ENCODE peak calls at places on chromosomes 1 and 21, in four cellular contexts. One of them, this sample, is unnamed.

GRCh38 chr21:17818158-17819113 is 720 bp downstream of the C21orf91 start:
- DNase-seq in H1: no peak
- DNase-seq in mesendoderm: peak
- DNase-seq in IMR-90: peak
- DNase-seq in this sample: peak

GRCh38 chr1:229070168-229070567 is 200.7 kb upstream of the RAB4A start:
- DNase-seq in mesendoderm: no peak
- DNase-seq in IMR-90: peak
- DNase-seq in H1: no peak
- DNase-seq in this sample: no peak

GRCh38 chr1:53198241-53198651 is 1.6 kb downstream of the CPT2 start:
- DNase-seq in H1: no peak
- DNase-seq in IMR-90: no peak
- DNase-seq in mesendoderm: no peak
- DNase-seq in this sample: no peak

GRCh38 chr1:108877858-108878257 is 1.1 kb downstream of the GPSM2 start:
- DNase-seq in IMR-90: no peak
- DNase-seq in mesendoderm: peak
- DNase-seq in H1: no peak
- DNase-seq in this sample: no peak

GRCh38 chr1:55362558-55362957 is 147.4 kb upstream of the USP24 start:
- DNase-seq in H1: no peak
- DNase-seq in IMR-90: peak
- DNase-seq in mesendoderm: no peak
- DNase-seq in this sample: no peak

GRCh38 chr21:32055305-32055704 is 182.5 kb downstream of the HUNK start:
- DNase-seq in mesendoderm: no peak
- DNase-seq in IMR-90: no peak
- DNase-seq in H1: no peak
- DNase-seq in this sample: no peak

GRCh38 chr1:175675017-175675416 is 68.4 kb downstream of the TNR start:
- DNase-seq in H1: no peak
- DNase-seq in mesendoderm: no peak
- DNase-seq in IMR-90: no peak
- DNase-seq in this sample: no peak

GRCh38 chr1:101314244-101314643 is 77.4 kb downstream of the S1PR1 start:
- DNase-seq in mesendoderm: peak
- DNase-seq in H1: no peak
- DNase-seq in IMR-90: peak
- DNase-seq in this sample: no peak

GRCh38 chr1:17251699-17252376 is 2.9 kb downstream of the PADI3 start:
- DNase-seq in H1: no peak
- DNase-seq in mesendoderm: peak
- DNase-seq in IMR-90: peak
- DNase-seq in this sample: no peak

GRCh38 chr1:51750729-51751128 is 127.8 kb downstream of the NRDC start:
- DNase-seq in IMR-90: peak
- DNase-seq in mesendoderm: no peak
- DNase-seq in H1: no peak
- DNase-seq in this sample: no peak

GRCh38 chr21:34280389-34280795 is 83.4 kb upstream of the KCNE2 start:
- DNase-seq in H1: no peak
- DNase-seq in mesendoderm: no peak
- DNase-seq in IMR-90: no peak
- DNase-seq in this sample: no peak

GRCh38 chr21:34279883-34280282 is 83.9 kb upstream of the KCNE2 start:
- DNase-seq in mesendoderm: no peak
- DNase-seq in IMR-90: no peak
- DNase-seq in H1: no peak
- DNase-seq in this sample: no peak

GRCh38 chr21:34280987-34281386 is 82.8 kb upstream of the KCNE2 start:
- DNase-seq in mesendoderm: no peak
- DNase-seq in IMR-90: no peak
- DNase-seq in H1: no peak
- DNase-seq in this sample: no peak

GRCh38 chr21:34282223-34282622 is 81.6 kb upstream of the KCNE2 start:
- DNase-seq in IMR-90: peak
- DNase-seq in mesendoderm: no peak
- DNase-seq in H1: no peak
- DNase-seq in this sample: no peak

DNA sequence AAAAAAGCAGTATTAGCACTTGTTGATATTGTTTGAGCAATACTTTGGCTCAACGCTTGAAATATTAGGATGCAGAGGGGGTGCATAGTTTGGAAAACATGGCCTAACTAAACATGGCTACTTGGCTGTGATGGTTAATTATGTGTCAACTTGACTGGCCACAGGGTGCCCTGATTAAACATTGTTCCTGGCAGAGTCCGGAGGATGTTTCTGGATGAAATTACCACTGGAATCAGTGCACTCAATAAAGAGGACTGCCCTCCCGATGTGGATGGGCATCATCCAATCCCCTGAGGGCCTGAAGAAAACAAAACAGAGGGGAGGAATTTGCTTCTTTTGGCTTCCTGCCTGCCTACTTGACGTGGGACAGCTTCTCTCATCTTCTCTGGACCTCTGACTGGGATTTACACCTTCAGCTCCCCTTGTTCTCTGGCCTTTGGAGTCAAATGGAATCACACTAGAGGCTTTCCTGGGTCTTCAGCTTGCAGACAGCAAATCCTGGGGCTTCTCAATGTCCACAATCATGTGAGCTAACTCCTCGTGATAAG is 79.1 kb upstream of the KCNE2 start:
- DNase-seq in mesendoderm: no peak
- DNase-seq in H1: no peak
- DNase-seq in IMR-90: no peak
- DNase-seq in this sample: no peak
- H4K5ac ChIP-seq in mesendoderm: no peak
- H4K5ac ChIP-seq in H1: no peak
- H4K5ac ChIP-seq in IMR-90: no peak
- H4K5ac ChIP-seq in this sample: no peak

DNA sequence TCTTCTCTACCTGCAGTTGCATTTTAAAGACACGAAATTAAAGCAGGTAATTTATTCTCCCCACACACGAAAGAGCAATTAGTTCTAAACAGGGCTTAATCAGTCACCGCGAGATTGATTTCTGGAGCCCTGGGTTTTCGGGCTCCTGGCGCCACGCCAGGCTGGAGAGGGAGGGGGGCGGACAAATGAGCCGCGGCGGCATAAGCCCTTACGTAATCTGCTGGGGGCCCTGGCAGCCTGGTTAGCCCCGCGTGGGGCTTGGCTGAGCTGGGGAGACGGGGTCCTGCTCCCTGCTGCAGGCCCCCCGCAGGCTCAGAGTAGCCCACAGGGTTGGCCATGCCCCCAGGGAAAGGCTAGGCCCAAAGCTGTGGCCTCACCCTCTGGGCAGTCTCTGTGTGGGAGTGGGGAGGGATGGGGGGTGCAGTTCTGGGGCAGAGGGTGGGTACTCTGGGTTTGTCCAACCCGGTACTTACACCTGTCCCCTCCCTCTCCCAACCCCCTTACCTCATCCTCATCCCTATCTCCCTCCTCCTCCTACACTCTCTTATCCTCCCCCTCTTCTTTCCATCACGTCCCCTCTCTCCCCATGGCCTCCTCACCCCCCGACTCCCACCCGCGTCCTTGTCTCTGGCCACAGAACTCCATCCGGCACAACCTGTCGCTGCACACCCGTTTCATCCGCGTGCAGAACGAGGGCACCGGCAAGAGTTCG is 19.9 kb downstream of the FOXO6 start:
- DNase-seq in IMR-90: no peak
- DNase-seq in H1: no peak
- DNase-seq in mesendoderm: no peak
- DNase-seq in this sample: no peak
- H4K5ac ChIP-seq in IMR-90: no peak
- H4K5ac ChIP-seq in H1: no peak
- H4K5ac ChIP-seq in mesendoderm: no peak
- H4K5ac ChIP-seq in this sample: no peak

GRCh38 chr1:167246971-167247370 is 26.3 kb downstream of the POU2F1 start:
- DNase-seq in H1: no peak
- DNase-seq in IMR-90: no peak
- DNase-seq in mesendoderm: no peak
- DNase-seq in this sample: no peak
- H4K5ac ChIP-seq in H1: no peak
- H4K5ac ChIP-seq in IMR-90: no peak
- H4K5ac ChIP-seq in mesendoderm: no peak
- H4K5ac ChIP-seq in this sample: no peak

GRCh38 chr1:213697192-213697802 is 290.5 kb upstream of the PROX1 start:
- DNase-seq in H1: no peak
- DNase-seq in mesendoderm: no peak
- DNase-seq in IMR-90: no peak
- DNase-seq in this sample: no peak

GRCh38 chr1:213693864-213694263 is 293.9 kb upstream of the PROX1 start:
- DNase-seq in mesendoderm: peak
- DNase-seq in IMR-90: no peak
- DNase-seq in H1: no peak
- DNase-seq in this sample: no peak

GRCh38 chr1:213702703-213703102 is 285.1 kb upstream of the PROX1 start:
- DNase-seq in mesendoderm: no peak
- DNase-seq in H1: no peak
- DNase-seq in IMR-90: no peak
- DNase-seq in this sample: no peak

GRCh38 chr1:213692236-213692831 is 295.4 kb upstream of the PROX1 start:
- DNase-seq in mesendoderm: no peak
- DNase-seq in H1: no peak
- DNase-seq in IMR-90: no peak
- DNase-seq in this sample: no peak

GRCh38 chr1:213698092-213698702 is 289.6 kb upstream of the PROX1 start:
- DNase-seq in H1: no peak
- DNase-seq in mesendoderm: no peak
- DNase-seq in IMR-90: no peak
- DNase-seq in this sample: no peak
- H4K5ac ChIP-seq in H1: no peak
- H4K5ac ChIP-seq in mesendoderm: no peak
- H4K5ac ChIP-seq in IMR-90: no peak
- H4K5ac ChIP-seq in this sample: no peak